ENCODE peak calls at places on chromosome 19, in six cellular contexts. F is mammary epithelial cell; U is GM04504; V is activated CD4-positive, alpha-beta T cell treated with anti-CD3 and anti-CD28 coated beads, Interleukin-2, amount 50 U/mL, for 24 hours; E is amygdala; H is A549. T is an unnamed sample.

GRCh38 chr19:8585894-8586750 is 8.9 kb upstream of the MYO1F start:
- DNase-seq in F (no peak), U (no peak), V (no peak), E (no peak), H (peak; percentile 61), T (no peak)

GRCh38 chr19:49637865-49638350 is 2.0 kb downstream of the RRAS start:
- DNase-seq in F (peak; percentile 78), U (peak; percentile 66), V (no peak), E (no peak), H (peak; percentile 85), T (no peak)

GRCh38 chr19:54100560-54100959 is at the start of gene OSCAR:
- DNase-seq in F (no peak), U (no peak), V (no peak), E (no peak), H (no peak), T (no peak)

GRCh38 chr19:53424968-53425597 is 6.7 kb upstream of the ZNF761 start:
- DNase-seq in F (peak; percentile 35), U (peak; percentile 38), V (peak; percentile 62), E (peak; percentile 46), H (peak; percentile 53), T (peak; percentile 39)

GRCh38 chr19:51391073-51391611 is 751 bp upstream of the C19orf84 start:
- DNase-seq in F (no peak), U (no peak), V (no peak), E (no peak), H (no peak), T (no peak)

GRCh38 chr19:6793973-6794372 is 21.5 kb downstream of the VAV1 start:
- DNase-seq in F (no peak), U (no peak), V (no peak), E (no peak), H (no peak), T (no peak)

GRCh38 chr19:45020071-45020470 is 18.8 kb upstream of the CLASRP start:
- DNase-seq in F (no peak), U (no peak), V (no peak), E (no peak), H (no peak), T (no peak)

GRCh38 chr19:40143612-40144011 is 47.6 kb upstream of the MAP3K10 start:
- DNase-seq in F (no peak), U (no peak), V (no peak), E (no peak), H (no peak), T (no peak)

GRCh38 chr19:48443262-48443661 is 2.5 kb upstream of the GRWD1 start:
- DNase-seq in F (no peak), U (no peak), V (no peak), E (no peak), H (no peak), T (no peak)

GRCh38 chr19:1851581-1852293 is 3.5 kb upstream of the REXO1 start:
- DNase-seq in F (no peak), U (no peak), V (no peak), E (peak; percentile 39), H (no peak), T (peak; percentile 64)

GRCh38 chr19:44592451-44592890 is 20.9 kb upstream of the IGSF23 start:
- DNase-seq in F (no peak), U (no peak), V (no peak), E (no peak), H (peak; percentile 65), T (no peak)

GRCh38 chr19:4909172-4909896 is at the start of gene UHRF1:
- DNase-seq in F (peak; percentile 33), U (no peak), V (peak; percentile 69), E (no peak), H (peak; percentile 52), T (no peak)

GRCh38 chr19:34313188-34313587 is 51.8 kb upstream of the GPI start:
- DNase-seq in F (peak; percentile 35), U (no peak), V (no peak), E (no peak), H (no peak), T (no peak)

T was measured in caudate nucleus.